ENCODE peak calls at places on chromosomes 12 and 14, in nine cellular contexts. E is stimulated activated CD8-positive, alpha-beta memory T cell treated with anti-CD3 and anti-CD28 coated beads, Interleukin-4, amount 100 ng/mL, for 1 hour; T is foreskin fibroblast; Y is aorta; V is activated naive CD4-positive, alpha-beta T cell treated with anti-CD3 and anti-CD28 coated beads, Interleukin-2, amount 10 ng/mL, durations not matched to agents 7 days and 5 days; H is cardiac muscle cell; M is HFF-Myc; Q is T follicular helper cell; D is prostate gland. W is an unnamed sample.

GRCh38 chr14:93033039-93033982 is 82.4 kb downstream of the ITPK1 start:
- DNase-seq in E (no peak), T (no peak), Y (no peak), V (no peak), H (no peak), M (no peak), Q (no peak), D (no peak), W (no peak)

GRCh38 chr12:114163766-114164165 is 197.6 kb upstream of the RBM19 start:
- DNase-seq in E (no peak), T (peak), Y (no peak), V (no peak), H (peak), M (peak), Q (no peak), D (no peak), W (no peak)

GRCh38 chr14:91254456-91254855 is 10.0 kb upstream of the GPR68 start:
- DNase-seq in E (no peak), T (no peak), Y (no peak), V (peak), H (no peak), M (no peak), Q (no peak), D (no peak), W (no peak)

GRCh38 chr14:37340353-37340752 is 142.6 kb downstream of the MIPOL1 start:
- DNase-seq in E (no peak), T (no peak), Y (no peak), V (no peak), H (no peak), M (no peak), Q (no peak), D (no peak), W (no peak)

GRCh38 chr12:132414634-132415340 is 75.2 kb upstream of the FBRSL1 start:
- DNase-seq in E (peak), T (peak), Y (peak), V (peak), H (peak), M (peak), Q (peak), D (peak), W (peak)

GRCh38 chr12:122943196-122943595 is 23.1 kb downstream of the ABCB9 start:
- DNase-seq in E (no peak), T (no peak), Y (no peak), V (no peak), H (peak), M (no peak), Q (no peak), D (no peak), W (no peak)

GRCh38 chr12:81502912-81503695 is 256.0 kb downstream of the PPFIA2 start:
- DNase-seq in E (no peak), T (no peak), Y (no peak), V (no peak), H (peak), M (no peak), Q (no peak), D (no peak), W (no peak)

GRCh38 chr14:47040490-47040889 is 388.9 kb upstream of the RPL10L start:
- DNase-seq in E (no peak), T (no peak), Y (no peak), V (no peak), H (no peak), M (no peak), Q (no peak), D (no peak), W (no peak)

GRCh38 chr12:41220931-41221330 is 32.8 kb downstream of the PDZRN4 start:
- DNase-seq in E (no peak), T (no peak), Y (no peak), V (no peak), H (no peak), M (no peak), Q (no peak), D (no peak), W (no peak)

GRCh38 chr14:95322646-95323045 is 2.9 kb upstream of the CLMN start:
- DNase-seq in E (no peak), T (no peak), Y (no peak), V (no peak), H (no peak), M (no peak), Q (no peak), D (no peak), W (no peak)

GRCh38 chr14:72788972-72789728 is 104.8 kb downstream of the DPF3 start:
- DNase-seq in E (no peak), T (no peak), Y (no peak), V (no peak), H (no peak), M (no peak), Q (no peak), D (no peak), W (no peak)

GRCh38 chr12:118357327-118358007 is 15.2 kb downstream of the TAOK3 start:
- DNase-seq in E (no peak), T (peak), Y (no peak), V (peak), H (peak), M (peak), Q (peak), D (no peak), W (no peak)

GRCh38 chr12:129401572-129401971 is 502.3 kb downstream of the TMEM132D start:
- DNase-seq in E (no peak), T (no peak), Y (no peak), V (no peak), H (no peak), M (no peak), Q (no peak), D (no peak), W (no peak)